ENCODE peak calls at places on chromosomes 16 and 17, in five cellular contexts. V, A, R, B and P are unnamed samples.

GRCh38 chr16:4454618-4455017 is 19.8 kb downstream of the NMRAL1 start:
- DNase-seq in V (no peak), A (no peak), R (no peak), B (peak), P (no peak)

GRCh38 chr16:50696575-50697420 is 3.4 kb downstream of the NOD2 start:
- DNase-seq in V (peak), A (peak), R (no peak), B (no peak), P (peak)

GRCh38 chr16:71367243-71367976 is 8.9 kb downstream of the CALB2 start:
- DNase-seq in V (peak), A (peak), R (no peak), B (peak), P (peak)

GRCh38 chr16:27428035-27428785 is 26.2 kb downstream of the IL21R start:
- DNase-seq in V (peak), A (no peak), R (no peak), B (no peak), P (no peak)

GRCh38 chr16:81595676-81596292 is 151.2 kb downstream of the CMIP start:
- DNase-seq in V (no peak), A (no peak), R (no peak), B (no peak), P (no peak)

GRCh38 chr16:10298416-10298815 is 87.4 kb upstream of the ATF7IP2 start:
- DNase-seq in V (no peak), A (no peak), R (no peak), B (no peak), P (no peak)

GRCh38 chr17:37450090-37450489 is 39.6 kb upstream of the DUSP14 start:
- DNase-seq in V (no peak), A (no peak), R (no peak), B (no peak), P (no peak)

GRCh38 chr16:71734511-71734910 is 10.0 kb upstream of the PHLPP2 start:
- DNase-seq in V (no peak), A (no peak), R (no peak), B (no peak), P (peak)

GRCh38 chr16:21338537-21339268 is 60.6 kb upstream of the CRYM start:
- DNase-seq in V (no peak), A (no peak), R (no peak), B (no peak), P (peak)

GRCh38 chr16:89185062-89185751 is 13.7 kb downstream of the CDH15 start:
- DNase-seq in V (no peak), A (no peak), R (no peak), B (peak), P (no peak)

GRCh38 chr16:13307255-13307654 is 405.9 kb downstream of the SHISA9 start:
- DNase-seq in V (no peak), A (no peak), R (no peak), B (no peak), P (no peak)

GRCh38 chr17:301681-302299 is 50.8 kb downstream of the RPH3AL start:
- DNase-seq in V (no peak), A (peak), R (no peak), B (no peak), P (no peak)

GRCh38 chr17:77881545-77881944 is 77.0 kb upstream of the TNRC6C start:
- DNase-seq in V (no peak), A (peak), R (no peak), B (no peak), P (no peak)

GRCh38 chr17:60671482-60671881 is 6.2 kb upstream of the BCAS3 start:
- DNase-seq in V (no peak), A (no peak), R (no peak), B (no peak), P (peak)

GRCh38 chr16:55706739-55707487 is 51.1 kb downstream of the SLC6A2 start:
- DNase-seq in V (no peak), A (no peak), R (no peak), B (no peak), P (no peak)

GRCh38 chr16:14240964-14241363 is 169.8 kb downstream of the MRTFB start:
- DNase-seq in V (no peak), A (no peak), R (no peak), B (no peak), P (no peak)

GRCh38 chr16:4410335-4411075 is 5.9 kb downstream of the CORO7 start:
- DNase-seq in V (no peak), A (no peak), R (no peak), B (no peak), P (no peak)

GRCh38 chr17:74920679-74921044 is 2.4 kb downstream of the USH1G start:
- DNase-seq in V (no peak), A (no peak), R (no peak), B (peak), P (no peak)

GRCh38 chr17:55272711-55273578 is 8.2 kb downstream of the HLF start:
- DNase-seq in V (no peak), A (no peak), R (no peak), B (no peak), P (no peak)

GRCh38 chr17:80476877-80477646 is 655 bp upstream of the NPTX1 start:
- DNase-seq in V (no peak), A (no peak), R (no peak), B (no peak), P (no peak)

GRCh38 chr17:39701784-39702422 is 2.0 kb downstream of the ERBB2 start:
- DNase-seq in V (no peak), A (no peak), R (no peak), B (no peak), P (no peak)

GRCh38 chr17:50660042-50660886 is 25.6 kb downstream of the ABCC3 start:
- DNase-seq in V (peak), A (no peak), R (no peak), B (no peak), P (peak)

GRCh38 chr17:33039874-33040273 is 48.2 kb downstream of the SPACA3 start:
- DNase-seq in V (no peak), A (no peak), R (no peak), B (no peak), P (no peak)

GRCh38 chr16:28587386-28587785 is 9.5 kb downstream of the SULT1A2 start:
- DNase-seq in V (no peak), A (no peak), R (no peak), B (no peak), P (no peak)

GRCh38 chr17:14749269-14749668 is 448.4 kb downstream of the HS3ST3B1 start:
- DNase-seq in V (no peak), A (no peak), R (no peak), B (no peak), P (no peak)

GRCh38 chr16:82888616-82889015 is 261.8 kb downstream of the CDH13 start:
- DNase-seq in V (no peak), A (no peak), R (no peak), B (no peak), P (no peak)

GRCh38 chr16:74304835-74305176 is 8.2 kb downstream of the PSMD7 start:
- DNase-seq in V (no peak), A (no peak), R (no peak), B (no peak), P (no peak)

GRCh38 chr17:12567077-12568053 is 98.3 kb upstream of the MYOCD start:
- DNase-seq in V (no peak), A (no peak), R (no peak), B (no peak), P (no peak)

GRCh38 chr16:56625140-56625942 is at the start of gene MT1E:
- DNase-seq in V (peak), A (peak), R (no peak), B (peak), P (peak)

GRCh38 chr17:74282587-74283370 is 8.7 kb downstream of the DNAI2 start:
- DNase-seq in V (no peak), A (no peak), R (no peak), B (no peak), P (peak)

GRCh38 chr17:9409430-9409829 is 166.2 kb downstream of the STX8 start:
- DNase-seq in V (no peak), A (no peak), R (no peak), B (no peak), P (no peak)

GRCh38 chr17:36578671-36579070 is 13.0 kb upstream of the DHRS11 start:
- DNase-seq in V (no peak), A (no peak), R (no peak), B (no peak), P (no peak)